ENCODE peak calls at places on chromosomes 13 and 19, in six cellular contexts. R is progenitor cell of endocrine pancreas; N is GM10248; U is mucosa of descending colon; D is CD4-positive, alpha-beta T cell; C is breast epithelium. A is an unnamed sample.

GRCh38 chr19:927044-927706 is 1.3 kb downstream of the ARID3A start:
- DNase-seq in R (no peak), N (no peak), U (peak), D (no peak), C (no peak), A (no peak)

GRCh38 chr13:108961542-108962125 is 332.2 kb downstream of the MYO16 start:
- DNase-seq in R (no peak), N (peak), U (no peak), D (peak), C (no peak), A (no peak)

GRCh38 chr19:42255766-42256750 is 1.1 kb upstream of the ERF start:
- DNase-seq in R (no peak), N (no peak), U (peak), D (no peak), C (peak), A (no peak)

GRCh38 chr19:51187395-51188226 is 37.3 kb upstream of the CD33 start:
- DNase-seq in R (no peak), N (no peak), U (no peak), D (no peak), C (no peak), A (no peak)

GRCh38 chr19:7612282-7613274 is 16.8 kb downstream of the XAB2 start:
- DNase-seq in R (no peak), N (no peak), U (no peak), D (no peak), C (no peak), A (no peak)

GRCh38 chr13:45121421-45121820 is 1.1 kb downstream of the GTF2F2 start:
- DNase-seq in R (no peak), N (no peak), U (no peak), D (no peak), C (no peak), A (no peak)

GRCh38 chr19:13013649-13014048 is 18.4 kb downstream of the NFIX start:
- DNase-seq in R (no peak), N (no peak), U (no peak), D (no peak), C (no peak), A (no peak)

GRCh38 chr13:80900557-80900956 is 559.6 kb upstream of the SPRY2 start:
- DNase-seq in R (no peak), N (no peak), U (no peak), D (no peak), C (no peak), A (no peak)

GRCh38 chr19:29372921-29373797 is 152.6 kb upstream of the VSTM2B start:
- DNase-seq in R (no peak), N (peak), U (no peak), D (no peak), C (no peak), A (no peak)

GRCh38 chr13:21034602-21035190 is 26.7 kb downstream of the LATS2 start:
- DNase-seq in R (no peak), N (peak), U (no peak), D (no peak), C (no peak), A (no peak)

GRCh38 chr13:41315466-41316047 is 4.5 kb downstream of the NAA16 start:
- DNase-seq in R (no peak), N (no peak), U (no peak), D (no peak), C (no peak), A (no peak)

GRCh38 chr13:100544866-100545683 is 43.5 kb downstream of the GGACT start:
- DNase-seq in R (no peak), N (no peak), U (no peak), D (no peak), C (peak), A (no peak)

GRCh38 chr13:43663474-43664090 is 123.2 kb downstream of the ENOX1 start:
- DNase-seq in R (no peak), N (no peak), U (no peak), D (no peak), C (no peak), A (no peak)

GRCh38 chr13:36766295-36766694 is 52.7 kb upstream of the RFXAP start:
- DNase-seq in R (no peak), N (no peak), U (no peak), D (no peak), C (no peak), A (no peak)

GRCh38 chr19:48274173-48274572 is 4.3 kb downstream of the ZNF114 start:
- DNase-seq in R (no peak), N (no peak), U (no peak), D (no peak), C (no peak), A (no peak)

GRCh38 chr19:46631481-46631880 is 4.5 kb downstream of the GNG8 start:
- DNase-seq in R (no peak), N (no peak), U (no peak), D (no peak), C (peak), A (no peak)

GRCh38 chr13:86567119-86567518 is 767.9 kb upstream of the SLITRK6 start:
- DNase-seq in R (no peak), N (no peak), U (no peak), D (no peak), C (no peak), A (no peak)

GRCh38 chr13:90594694-90595093 is 752.8 kb upstream of the MIR17HG start:
- DNase-seq in R (no peak), N (no peak), U (no peak), D (no peak), C (no peak), A (no peak)

GRCh38 chr19:12237143-12237839 is 57.4 kb downstream of the ZNF44 start:
- DNase-seq in R (no peak), N (no peak), U (no peak), D (no peak), C (no peak), A (no peak)

DNA sequence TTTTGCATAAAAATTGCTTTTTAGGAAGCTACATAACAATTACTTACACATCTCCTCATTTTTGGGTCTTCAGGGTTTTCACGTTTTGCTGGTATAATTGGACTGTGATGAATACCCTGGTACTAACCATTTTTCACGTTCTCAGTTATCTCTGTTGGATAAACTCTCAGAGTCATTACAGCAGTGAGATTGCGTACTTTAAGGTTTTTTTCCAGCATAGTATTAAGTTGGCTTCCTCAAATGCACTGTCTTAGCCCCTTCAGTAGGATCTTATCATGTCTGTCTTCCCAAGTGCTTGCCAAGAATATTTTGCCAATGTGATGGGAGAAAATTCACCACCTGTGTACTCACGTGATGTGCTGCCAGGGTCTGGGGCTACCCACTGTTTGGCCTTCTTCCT is 342.5 kb downstream of the TEX29 start:
- DNase-seq in R (no peak), N (no peak), U (no peak), D (no peak), C (no peak), A (no peak)
- TF ChIP-seq CTCF in R (no peak), N (no peak), U (no peak), D (no peak), C (no peak), A (no peak)

GRCh38 chr13:39602614-39603366 is at the start of gene LHFPL6:
- DNase-seq in R (peak), N (peak), U (peak), D (peak), C (peak), A (peak)
- TF ChIP-seq CTCF in R (peak), N (peak), U (no peak), D (no peak), C (no peak), A (no peak)

DNA sequence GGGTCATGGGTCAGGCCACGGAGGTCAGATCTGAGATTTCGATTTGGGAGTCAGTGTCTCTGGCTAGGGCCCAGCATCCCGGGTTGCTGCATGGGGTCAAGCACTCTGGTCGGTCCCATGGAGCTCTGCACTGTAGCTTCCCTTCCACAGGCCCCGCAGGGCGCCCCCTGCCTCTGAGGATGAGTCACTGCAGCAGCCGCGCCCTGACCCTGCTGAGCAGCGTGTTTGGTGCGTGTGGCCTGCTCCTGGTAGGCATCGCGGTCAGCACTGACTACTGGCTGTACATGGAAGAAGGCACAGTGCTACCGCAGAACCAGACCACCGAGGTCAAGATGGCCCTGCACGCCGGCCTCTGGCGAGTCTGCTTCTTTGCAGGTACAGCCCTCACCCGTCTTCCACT is 3.6 kb downstream of the CACNG7 start:
- DNase-seq in R (no peak), N (no peak), U (no peak), D (no peak), C (no peak), A (no peak)
- TF ChIP-seq CTCF in R (peak), N (peak), U (no peak), D (no peak), C (no peak), A (no peak)

DNA sequence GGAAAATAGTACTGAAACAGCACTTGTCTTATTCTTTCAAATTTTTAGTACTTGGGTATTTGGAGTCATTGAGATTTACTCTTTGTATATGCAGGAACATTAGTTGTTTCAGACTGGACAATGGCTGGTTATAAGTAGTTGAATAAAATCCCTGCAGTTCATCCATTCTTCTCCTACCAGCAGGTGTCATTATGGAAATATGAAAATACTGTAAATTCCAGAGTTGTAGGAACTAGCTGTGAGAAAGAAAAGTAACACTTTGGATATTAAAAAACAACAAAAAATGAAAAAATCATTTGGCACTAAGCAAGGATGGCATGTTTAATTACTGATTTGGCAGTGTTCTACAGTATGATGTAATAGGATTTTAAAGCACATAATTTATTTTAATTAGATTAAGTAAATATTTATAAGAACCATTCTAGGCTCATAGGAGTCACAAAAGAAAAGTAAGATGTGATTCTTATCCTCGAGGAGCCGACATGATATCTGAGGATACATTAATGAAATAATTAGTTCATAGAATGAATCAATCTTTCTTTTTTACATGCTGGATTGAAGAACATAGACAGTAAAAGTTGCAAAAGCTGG is 155.3 kb downstream of the KCNRG start:
- DNase-seq in R (no peak), N (no peak), U (no peak), D (no peak), C (no peak), A (no peak)
- TF ChIP-seq CTCF in R (no peak), N (no peak), U (no peak), D (peak), C (no peak), A (no peak)

A was measured in omental fat pad.